ENCODE peak calls at places on chromosomes 5 and 9, in six cellular contexts. F is cardiac muscle cell, G is PC-3, T is endodermal cell, R is stomach, B is prostate gland. Q is an unnamed sample.
A peak's percentile ranks its signal among the peaks of the same experiment; 100 is the strongest.

GRCh38 chr9:136306691-136307208 is 2.9 kb upstream of the CCDC187 start:
- DNase-seq in F (no peak), G (no peak), T (no peak), R (no peak), B (no peak), Q (no peak)

GRCh38 chr9:27377147-27377807 is 80.3 kb upstream of the EQTN start:
- DNase-seq in F (no peak), G (peak; percentile 38), T (peak; percentile 72), R (no peak), B (no peak), Q (no peak)

GRCh38 chr5:149007174-149007573 is 55.7 kb downstream of the SH3TC2 start:
- DNase-seq in F (no peak), G (peak; percentile 97), T (no peak), R (no peak), B (no peak), Q (no peak)

GRCh38 chr5:132782101-132782500 is 5.1 kb upstream of the SEPTIN8 start:
- DNase-seq in F (no peak), G (peak; percentile 53), T (no peak), R (no peak), B (no peak), Q (no peak)

GRCh38 chr5:93349613-93350012 is 231.4 kb downstream of the NR2F1-AS1 start:
- DNase-seq in F (no peak), G (peak; percentile 95), T (no peak), R (no peak), B (no peak), Q (no peak)

GRCh38 chr5:178560911-178561310 is 29.3 kb downstream of the COL23A1 start:
- DNase-seq in F (no peak), G (no peak), T (peak; percentile 55), R (no peak), B (no peak), Q (no peak)

GRCh38 chr5:139645495-139645871 is 2.7 kb upstream of the CXXC5 start:
- DNase-seq in F (no peak), G (no peak), T (no peak), R (no peak), B (no peak), Q (no peak)

GRCh38 chr9:34710023-34710422 is at the start of gene CCL21:
- DNase-seq in F (no peak), G (no peak), T (no peak), R (peak; percentile 83), B (no peak), Q (peak; percentile 79)

GRCh38 chr5:132294728-132295504 is 722 bp downstream of the SLC22A4 start:
- DNase-seq in F (peak; percentile 50), G (peak; percentile 82), T (peak; percentile 78), R (peak; percentile 55), B (peak; percentile 55), Q (peak; percentile 46)

GRCh38 chr5:31364881-31365636 is 166.8 kb downstream of the DROSHA start:
- DNase-seq in F (no peak), G (peak; percentile 9), T (no peak), R (no peak), B (no peak), Q (no peak)

GRCh38 chr5:43636076-43636475 is 33.1 kb downstream of the NNT start:
- DNase-seq in F (no peak), G (no peak), T (no peak), R (no peak), B (no peak), Q (no peak)
- H3K4me1 ChIP-seq in F (no peaks in the 10 kb centered on the region), G (no peaks in the 10 kb centered on the region), T (peaks cover 6% of the 10 kb centered on the region), R (peaks cover 45% of the 10 kb centered on the region), B (no peaks in the 10 kb centered on the region), Q (peaks cover 98% of the 10 kb centered on the region)

DNA sequence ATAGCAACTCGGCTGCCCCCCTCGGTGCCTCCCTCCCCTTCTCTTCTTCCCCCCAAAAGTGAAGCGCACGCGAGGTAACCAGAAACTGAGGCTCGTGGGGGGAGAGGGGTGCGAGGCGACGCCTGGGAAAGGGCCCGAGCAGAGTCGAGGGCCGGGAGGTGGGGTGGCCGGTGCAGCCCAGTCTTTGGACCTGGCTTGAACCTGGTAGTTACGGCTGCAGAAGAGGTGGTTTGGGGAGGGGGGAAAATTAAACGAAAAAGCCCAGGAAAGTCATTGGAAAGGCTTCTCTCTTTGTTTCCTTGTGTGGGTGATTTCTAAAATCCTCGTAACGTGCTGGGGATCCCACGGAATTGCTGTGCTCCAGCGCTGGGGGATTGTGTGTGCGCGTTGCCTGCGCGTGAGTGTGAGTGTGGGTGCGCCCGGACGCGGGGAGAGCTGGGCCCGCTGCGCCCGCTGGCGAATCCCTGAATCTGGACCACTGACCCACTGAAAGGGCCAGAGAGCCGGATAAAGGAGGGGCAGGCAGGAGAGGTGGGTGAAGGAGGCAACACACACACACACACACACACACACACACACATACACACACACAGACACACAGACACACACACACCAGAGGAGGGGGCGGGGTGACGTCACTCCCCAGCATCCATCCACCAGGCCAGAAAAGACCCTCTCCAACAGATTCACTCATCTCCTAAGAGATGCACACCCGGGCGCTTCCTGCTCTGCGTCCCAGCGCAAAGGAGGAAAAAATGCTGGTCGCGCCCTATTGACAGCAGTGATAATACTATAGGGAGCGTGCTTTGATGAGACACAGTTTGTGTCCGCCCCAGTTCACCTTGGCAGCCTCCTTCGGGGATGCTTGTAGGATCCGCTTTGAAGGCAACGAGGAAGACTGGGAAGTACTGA is 1058.9 kb upstream of the DMAC1 start:
- DNase-seq in F (no peak), G (no peak), T (peak; percentile 67), R (no peak), B (no peak), Q (no peak)
- H3K4me3 ChIP-seq in F (peak overlapping the region; percentile 86), G (peak overlapping the region; percentile 56), T (peak overlapping the region; percentile 90), R (peak overlapping the region; percentile 75), B (peak overlapping the region; percentile 60), Q (peak overlapping the region; percentile 76)

GRCh38 chr5:151094054-151094858 is 13.4 kb upstream of the TNIP1 start:
- DNase-seq in F (no peak), G (peak; percentile 63), T (peak; percentile 55), R (peak; percentile 48), B (no peak), Q (no peak)
- H3K4me1 ChIP-seq in F (peaks cover 15% of the 10 kb centered on the region), G (peaks cover 42% of the 10 kb centered on the region), T (peaks cover 5% of the 10 kb centered on the region), R (peaks cover 46% of the 10 kb centered on the region), B (no peaks in the 10 kb centered on the region), Q (peaks cover 52% of the 10 kb centered on the region)

GRCh38 chr5:13763719-13764118 is 180.8 kb downstream of the DNAH5 start:
- DNase-seq in F (no peak), G (no peak), T (no peak), R (no peak), B (no peak), Q (no peak)
- H3K4me3 ChIP-seq in F (no peak overlapping the region), G (no peak overlapping the region), T (no peak overlapping the region), R (no peak overlapping the region), B (no peak overlapping the region), Q (no peak overlapping the region)

GRCh38 chr5:142405023-142405422 is 80.2 kb upstream of the SPRY4 start:
- DNase-seq in F (no peak), G (no peak), T (no peak), R (no peak), B (no peak), Q (no peak)

GRCh38 chr5:142404046-142404477 is 79.2 kb upstream of the SPRY4 start:
- DNase-seq in F (peak; percentile 34), G (no peak), T (no peak), R (no peak), B (no peak), Q (no peak)

GRCh38 chr5:142405814-142406395 is 81.1 kb upstream of the SPRY4 start:
- DNase-seq in F (no peak), G (no peak), T (no peak), R (no peak), B (no peak), Q (no peak)

GRCh38 chr5:142402752-142403318 is 78.0 kb upstream of the SPRY4 start:
- DNase-seq in F (no peak), G (no peak), T (no peak), R (no peak), B (no peak), Q (no peak)

GRCh38 chr5:142403583-142403982 is 78.8 kb upstream of the SPRY4 start:
- DNase-seq in F (no peak), G (peak; percentile 86), T (no peak), R (no peak), B (peak; percentile 31), Q (no peak)
- H3K4me1 ChIP-seq in F (peaks cover 7% of the 10 kb centered on the region), G (peaks cover 6% of the 10 kb centered on the region), T (no peaks in the 10 kb centered on the region), R (peaks cover 15% of the 10 kb centered on the region), B (no peaks in the 10 kb centered on the region), Q (peaks cover 6% of the 10 kb centered on the region)

DNA sequence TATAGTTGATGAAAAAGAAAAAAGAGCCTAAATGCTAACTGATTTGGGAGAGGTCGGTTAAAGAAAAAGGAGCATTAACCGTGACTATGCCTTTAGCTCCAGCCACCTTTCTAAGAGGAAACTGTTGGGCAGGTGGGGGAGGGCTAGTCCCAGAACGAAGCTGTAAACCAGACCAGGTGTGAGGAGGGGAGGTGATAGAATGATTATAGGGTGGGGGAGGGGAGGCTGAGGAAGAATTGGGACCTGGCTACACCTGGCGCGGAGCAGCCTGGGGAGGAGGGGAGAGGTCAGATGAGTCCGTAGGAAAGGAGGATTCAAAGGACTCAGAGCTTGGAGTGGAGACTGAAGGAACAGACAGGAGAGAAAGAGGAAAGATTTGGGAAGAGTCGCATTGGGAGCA is 73.4 kb downstream of the PHAX start:
- DNase-seq in F (no peak), G (no peak), T (peak; percentile 85), R (no peak), B (no peak), Q (no peak)
- H3K4me3 ChIP-seq in F (no peak overlapping the region), G (no peak overlapping the region), T (no peak overlapping the region), R (no peak overlapping the region), B (no peak overlapping the region), Q (no peak overlapping the region)

Q was measured in left ventricle myocardium inferior.